ENCODE peak calls at places on chromosome 2, in seven cellular contexts. One of them, this sample, is unnamed.

GRCh38 chr2:100365434-100365833 is 43.1 kb upstream of the LONRF2 start:
- DNase-seq in NCI-H1092 treated with DMSO at 0.1 percent for 48 hours: peak
- DNase-seq in AML-193: no peak
- DNase-seq in NAMALWA: no peak
- DNase-seq in LoVo: peak
- DNase-seq in heart right ventricle: peak
- DNase-seq in HT-29: peak
- DNase-seq in this sample: no peak

GRCh38 chr2:118732432-118732831 is 115.0 kb downstream of the EN1 start:
- DNase-seq in NAMALWA: no peak
- DNase-seq in heart right ventricle: no peak
- DNase-seq in LoVo: no peak
- DNase-seq in NCI-H1092 treated with DMSO at 0.1 percent for 48 hours: no peak
- DNase-seq in HT-29: no peak
- DNase-seq in AML-193: no peak
- DNase-seq in this sample: no peak

GRCh38 chr2:107597507-107597906 is 229.2 kb upstream of the RGPD4 start:
- DNase-seq in AML-193: no peak
- DNase-seq in NCI-H1092 treated with DMSO at 0.1 percent for 48 hours: no peak
- DNase-seq in heart right ventricle: no peak
- DNase-seq in NAMALWA: no peak
- DNase-seq in HT-29: no peak
- DNase-seq in LoVo: no peak
- DNase-seq in this sample: no peak

GRCh38 chr2:119792907-119793312 is 33.2 kb downstream of the PTPN4 start:
- DNase-seq in AML-193: no peak
- DNase-seq in HT-29: no peak
- DNase-seq in LoVo: no peak
- DNase-seq in heart right ventricle: no peak
- DNase-seq in NAMALWA: no peak
- DNase-seq in NCI-H1092 treated with DMSO at 0.1 percent for 48 hours: no peak
- DNase-seq in this sample: no peak

GRCh38 chr2:111698743-111699554 is 185.0 kb downstream of the ANAPC1 start:
- DNase-seq in AML-193: peak
- DNase-seq in heart right ventricle: peak
- DNase-seq in NCI-H1092 treated with DMSO at 0.1 percent for 48 hours: no peak
- DNase-seq in LoVo: peak
- DNase-seq in HT-29: peak
- DNase-seq in NAMALWA: peak
- DNase-seq in this sample: no peak

GRCh38 chr2:60530660-60531276 is 22.7 kb downstream of the BCL11A start:
- DNase-seq in HT-29: peak
- DNase-seq in LoVo: peak
- DNase-seq in AML-193: no peak
- DNase-seq in heart right ventricle: peak
- DNase-seq in NCI-H1092 treated with DMSO at 0.1 percent for 48 hours: peak
- DNase-seq in NAMALWA: peak
- DNase-seq in this sample: no peak

GRCh38 chr2:153641046-153641445 is 162.5 kb upstream of the RPRM start:
- DNase-seq in AML-193: peak
- DNase-seq in LoVo: no peak
- DNase-seq in heart right ventricle: no peak
- DNase-seq in NAMALWA: no peak
- DNase-seq in HT-29: no peak
- DNase-seq in NCI-H1092 treated with DMSO at 0.1 percent for 48 hours: no peak
- DNase-seq in this sample: no peak

GRCh38 chr2:170587937-170588336 is 127.2 kb upstream of the SP5 start:
- DNase-seq in NAMALWA: no peak
- DNase-seq in NCI-H1092 treated with DMSO at 0.1 percent for 48 hours: no peak
- DNase-seq in AML-193: no peak
- DNase-seq in heart right ventricle: no peak
- DNase-seq in LoVo: no peak
- DNase-seq in HT-29: no peak
- DNase-seq in this sample: no peak

GRCh38 chr2:74537140-74537539 is 7.4 kb downstream of the HTRA2 start:
- DNase-seq in LoVo: no peak
- DNase-seq in NAMALWA: no peak
- DNase-seq in HT-29: no peak
- DNase-seq in heart right ventricle: no peak
- DNase-seq in NCI-H1092 treated with DMSO at 0.1 percent for 48 hours: no peak
- DNase-seq in AML-193: no peak
- DNase-seq in this sample: no peak

GRCh38 chr2:134468093-134468640 is 214.3 kb downstream of the MGAT5 start:
- DNase-seq in NAMALWA: no peak
- DNase-seq in heart right ventricle: no peak
- DNase-seq in AML-193: no peak
- DNase-seq in LoVo: no peak
- DNase-seq in NCI-H1092 treated with DMSO at 0.1 percent for 48 hours: no peak
- DNase-seq in HT-29: no peak
- DNase-seq in this sample: no peak

GRCh38 chr2:212385241-212385640 is 153.4 kb downstream of the ERBB4 start:
- DNase-seq in AML-193: no peak
- DNase-seq in heart right ventricle: no peak
- DNase-seq in LoVo: no peak
- DNase-seq in NAMALWA: no peak
- DNase-seq in HT-29: no peak
- DNase-seq in NCI-H1092 treated with DMSO at 0.1 percent for 48 hours: no peak
- DNase-seq in this sample: no peak

GRCh38 chr2:18824915-18825314 is 235.5 kb upstream of the NT5C1B start:
- DNase-seq in HT-29: no peak
- DNase-seq in NCI-H1092 treated with DMSO at 0.1 percent for 48 hours: no peak
- DNase-seq in LoVo: no peak
- DNase-seq in NAMALWA: no peak
- DNase-seq in AML-193: no peak
- DNase-seq in heart right ventricle: no peak
- DNase-seq in this sample: no peak

GRCh38 chr2:8368463-8368862 is 313.4 kb upstream of the ID2 start:
- DNase-seq in NCI-H1092 treated with DMSO at 0.1 percent for 48 hours: no peak
- DNase-seq in HT-29: no peak
- DNase-seq in NAMALWA: no peak
- DNase-seq in AML-193: no peak
- DNase-seq in heart right ventricle: no peak
- DNase-seq in LoVo: no peak
- DNase-seq in this sample: peak

This sample was measured in GM13976.